ENCODE peak calls at places on chromosomes 2 and 18, in five cellular contexts. K is NCI-H1436, E is fibroblast of the conjunctiva, L is upper lobe of right lung, P is HCT116. Z is an unnamed sample.

GRCh38 chr2:71944183-71944550 is 203.5 kb downstream of the CYP26B1 start:
- DNase-seq in K (no peak), E (no peak), L (peak), P (no peak), Z (no peak)

GRCh38 chr18:34223893-34224422 is 755 bp downstream of the NOL4 start:
- DNase-seq in K (no peak), E (no peak), L (no peak), P (no peak), Z (no peak)

GRCh38 chr2:170929686-170930050 is 615 bp downstream of the GORASP2 start:
- DNase-seq in K (peak), E (no peak), L (peak), P (no peak), Z (peak)

GRCh38 chr2:26946841-26947784 is 23.3 kb upstream of the MAPRE3 start:
- DNase-seq in K (no peak), E (no peak), L (peak), P (no peak), Z (peak)

GRCh38 chr2:40160730-40161129 is 291.2 kb downstream of the SLC8A1 start:
- DNase-seq in K (no peak), E (peak), L (no peak), P (no peak), Z (peak)

GRCh38 chr18:63207154-63207790 is 112.3 kb downstream of the BCL2 start:
- DNase-seq in K (peak), E (no peak), L (no peak), P (no peak), Z (no peak)

GRCh38 chr2:17792515-17792914 is 23.7 kb upstream of the MSGN1 start:
- DNase-seq in K (no peak), E (no peak), L (no peak), P (no peak), Z (no peak)

GRCh38 chr2:132522901-132523300 is 106.3 kb downstream of the GPR39 start:
- DNase-seq in K (no peak), E (no peak), L (no peak), P (no peak), Z (no peak)

GRCh38 chr18:70296289-70296688 is 7.4 kb downstream of the SOCS6 start:
- DNase-seq in K (no peak), E (no peak), L (no peak), P (no peak), Z (no peak)

GRCh38 chr2:14944562-14945346 is 312.2 kb downstream of the LRATD1 start:
- DNase-seq in K (peak), E (peak), L (no peak), P (peak), Z (peak)

GRCh38 chr2:151381266-151381665 is 23.9 kb downstream of the TNFAIP6 start:
- DNase-seq in K (no peak), E (peak), L (no peak), P (no peak), Z (peak)

GRCh38 chr2:9220201-9220600 is 13.6 kb downstream of the ASAP2 start:
- DNase-seq in K (no peak), E (no peak), L (no peak), P (no peak), Z (no peak)

GRCh38 chr2:170361359-170361936 is 183.5 kb downstream of the MYO3B start:
- DNase-seq in K (peak), E (peak), L (no peak), P (peak), Z (peak)

GRCh38 chr18:6521804-6522418 is 107.2 kb upstream of the L3MBTL4 start:
- DNase-seq in K (no peak), E (peak), L (no peak), P (no peak), Z (peak)

GRCh38 chr2:155947069-155947468 is 385.5 kb downstream of the NR4A2 start:
- DNase-seq in K (no peak), E (no peak), L (no peak), P (no peak), Z (no peak)

GRCh38 chr2:121388371-121388770 is 103.4 kb upstream of the TFCP2L1 start:
- DNase-seq in K (no peak), E (no peak), L (no peak), P (no peak), Z (no peak)

GRCh38 chr2:54572636-54573531 is 116.8 kb downstream of the SPTBN1 start:
- DNase-seq in K (no peak), E (no peak), L (no peak), P (no peak), Z (no peak)

GRCh38 chr2:223943561-223944008 is 1.6 kb downstream of the WDFY1 start:
- DNase-seq in K (no peak), E (no peak), L (no peak), P (no peak), Z (no peak)

GRCh38 chr2:234291765-234292204 is 205.1 kb downstream of the ARL4C start:
- DNase-seq in K (no peak), E (no peak), L (no peak), P (no peak), Z (peak)

GRCh38 chr2:128280901-128281321 is 37.8 kb downstream of the HS6ST1 start:
- DNase-seq in K (no peak), E (no peak), L (peak), P (no peak), Z (no peak)

GRCh38 chr18:79385326-79385725 is 10.4 kb upstream of the NFATC1 start:
- DNase-seq in K (no peak), E (no peak), L (no peak), P (no peak), Z (no peak)

GRCh38 chr2:237870126-237870525 is 10.7 kb downstream of the RAMP1 start:
- DNase-seq in K (no peak), E (no peak), L (peak), P (no peak), Z (no peak)

GRCh38 chr2:159617651-159618050 is 1.3 kb upstream of the BAZ2B start:
- DNase-seq in K (peak), E (no peak), L (no peak), P (no peak), Z (no peak)

GRCh38 chr2:76953733-76954347 is 568.3 kb downstream of the LRRTM4 start:
- DNase-seq in K (peak), E (peak), L (no peak), P (no peak), Z (no peak)

GRCh38 chr2:47803363-47803762 is 20.4 kb downstream of the MSH6 start:
- DNase-seq in K (no peak), E (no peak), L (no peak), P (no peak), Z (no peak)

GRCh38 chr2:3456125-3456524 is 63.2 kb downstream of the ADI1 start:
- DNase-seq in K (no peak), E (no peak), L (no peak), P (no peak), Z (no peak)

GRCh38 chr2:53610260-53610659 is 157.3 kb upstream of the CHAC2 start:
- DNase-seq in K (no peak), E (no peak), L (no peak), P (no peak), Z (no peak)

GRCh38 chr2:198615972-198616371 is 811.6 kb downstream of the PLCL1 start:
- DNase-seq in K (no peak), E (no peak), L (no peak), P (no peak), Z (peak)

GRCh38 chr2:102057502-102058292 is 65.9 kb downstream of the IL1R2 start:
- DNase-seq in K (no peak), E (no peak), L (no peak), P (no peak), Z (no peak)

GRCh38 chr2:76546207-76546606 is 835.5 kb upstream of the GCFC2 start:
- DNase-seq in K (no peak), E (no peak), L (no peak), P (no peak), Z (no peak)

GRCh38 chr2:42895134-42895795 is 102.9 kb upstream of the HAAO start:
- DNase-seq in K (no peak), E (no peak), L (no peak), P (no peak), Z (no peak)

GRCh38 chr2:197705912-197706838 is 1.0 kb downstream of the MARS2 start:
- DNase-seq in K (no peak), E (no peak), L (peak), P (no peak), Z (peak)

GRCh38 chr2:35081001-35081628 is 1274.5 kb upstream of the CRIM1 start:
- DNase-seq in K (no peak), E (no peak), L (no peak), P (no peak), Z (no peak)